ENCODE peak calls at places on chromosomes 16 and 17, in four cellular contexts. One of them, this sample, is unnamed.

GRCh38 chr16:79261461-79261860 is 339.1 kb downstream of the MAF start:
- DNase-seq in EH: no peak
- DNase-seq in mammary epithelial cell: no peak
- DNase-seq in stimulated activated CD4-positive, alpha-beta T cell treated with anti-CD3 and anti-CD28 coated beads, Interleukin-1b, Interleukin-23, amount 100 ng/mL, for 1 hour: no peak
- DNase-seq in this sample: peak

GRCh38 chr16:77059441-77059840 is 131.5 kb upstream of the MON1B start:
- DNase-seq in EH: no peak
- DNase-seq in mammary epithelial cell: no peak
- DNase-seq in stimulated activated CD4-positive, alpha-beta T cell treated with anti-CD3 and anti-CD28 coated beads, Interleukin-1b, Interleukin-23, amount 100 ng/mL, for 1 hour: no peak
- DNase-seq in this sample: peak

GRCh38 chr17:546456-546855 is 168.2 kb downstream of the VPS53 start:
- DNase-seq in EH: no peak
- DNase-seq in mammary epithelial cell: no peak
- DNase-seq in stimulated activated CD4-positive, alpha-beta T cell treated with anti-CD3 and anti-CD28 coated beads, Interleukin-1b, Interleukin-23, amount 100 ng/mL, for 1 hour: no peak
- DNase-seq in this sample: no peak

GRCh38 chr17:5815396-5815795 is 231.1 kb upstream of the NLRP1 start:
- DNase-seq in EH: no peak
- DNase-seq in mammary epithelial cell: no peak
- DNase-seq in stimulated activated CD4-positive, alpha-beta T cell treated with anti-CD3 and anti-CD28 coated beads, Interleukin-1b, Interleukin-23, amount 100 ng/mL, for 1 hour: no peak
- DNase-seq in this sample: no peak

GRCh38 chr17:1928976-1929375 is 96.2 kb downstream of the RTN4RL1 start:
- DNase-seq in EH: no peak
- DNase-seq in mammary epithelial cell: no peak
- DNase-seq in stimulated activated CD4-positive, alpha-beta T cell treated with anti-CD3 and anti-CD28 coated beads, Interleukin-1b, Interleukin-23, amount 100 ng/mL, for 1 hour: no peak
- DNase-seq in this sample: no peak

GRCh38 chr16:89304181-89304851 is 86.8 kb downstream of the ZNF778 start:
- DNase-seq in EH: no peak
- DNase-seq in mammary epithelial cell: no peak
- DNase-seq in stimulated activated CD4-positive, alpha-beta T cell treated with anti-CD3 and anti-CD28 coated beads, Interleukin-1b, Interleukin-23, amount 100 ng/mL, for 1 hour: no peak
- DNase-seq in this sample: no peak

GRCh38 chr16:47254771-47255170 is 111.0 kb upstream of the NETO2 start:
- DNase-seq in EH: no peak
- DNase-seq in mammary epithelial cell: no peak
- DNase-seq in stimulated activated CD4-positive, alpha-beta T cell treated with anti-CD3 and anti-CD28 coated beads, Interleukin-1b, Interleukin-23, amount 100 ng/mL, for 1 hour: no peak
- DNase-seq in this sample: no peak

GRCh38 chr16:54055864-54056263 is 230.7 kb downstream of the IRX3 start:
- DNase-seq in EH: peak
- DNase-seq in mammary epithelial cell: peak
- DNase-seq in stimulated activated CD4-positive, alpha-beta T cell treated with anti-CD3 and anti-CD28 coated beads, Interleukin-1b, Interleukin-23, amount 100 ng/mL, for 1 hour: no peak
- DNase-seq in this sample: no peak

GRCh38 chr16:3182608-3183444 is 5.2 kb upstream of the OR1F1 start:
- DNase-seq in EH: peak
- DNase-seq in mammary epithelial cell: peak
- DNase-seq in stimulated activated CD4-positive, alpha-beta T cell treated with anti-CD3 and anti-CD28 coated beads, Interleukin-1b, Interleukin-23, amount 100 ng/mL, for 1 hour: no peak
- DNase-seq in this sample: peak

GRCh38 chr17:74743755-74744154 is 4.7 kb upstream of the NHERF1 start:
- DNase-seq in EH: no peak
- DNase-seq in mammary epithelial cell: no peak
- DNase-seq in stimulated activated CD4-positive, alpha-beta T cell treated with anti-CD3 and anti-CD28 coated beads, Interleukin-1b, Interleukin-23, amount 100 ng/mL, for 1 hour: no peak
- DNase-seq in this sample: no peak

GRCh38 chr16:20327444-20328041 is at the start of gene GP2:
- DNase-seq in EH: no peak
- DNase-seq in mammary epithelial cell: no peak
- DNase-seq in stimulated activated CD4-positive, alpha-beta T cell treated with anti-CD3 and anti-CD28 coated beads, Interleukin-1b, Interleukin-23, amount 100 ng/mL, for 1 hour: no peak
- DNase-seq in this sample: no peak

GRCh38 chr16:55825115-55825728 is 7.7 kb downstream of the CES1 start:
- DNase-seq in EH: no peak
- DNase-seq in mammary epithelial cell: no peak
- DNase-seq in stimulated activated CD4-positive, alpha-beta T cell treated with anti-CD3 and anti-CD28 coated beads, Interleukin-1b, Interleukin-23, amount 100 ng/mL, for 1 hour: no peak
- DNase-seq in this sample: no peak

GRCh38 chr16:54679531-54679930 is 251.1 kb upstream of the IRX5 start:
- DNase-seq in EH: no peak
- DNase-seq in mammary epithelial cell: no peak
- DNase-seq in stimulated activated CD4-positive, alpha-beta T cell treated with anti-CD3 and anti-CD28 coated beads, Interleukin-1b, Interleukin-23, amount 100 ng/mL, for 1 hour: no peak
- DNase-seq in this sample: no peak

GRCh38 chr17:64004903-64005733 is 7.0 kb downstream of the PRR29 start:
- DNase-seq in EH: no peak
- DNase-seq in mammary epithelial cell: no peak
- DNase-seq in stimulated activated CD4-positive, alpha-beta T cell treated with anti-CD3 and anti-CD28 coated beads, Interleukin-1b, Interleukin-23, amount 100 ng/mL, for 1 hour: no peak
- DNase-seq in this sample: no peak

GRCh38 chr16:87636050-87636684 is 33.9 kb downstream of the JPH3 start:
- DNase-seq in EH: peak
- DNase-seq in mammary epithelial cell: peak
- DNase-seq in stimulated activated CD4-positive, alpha-beta T cell treated with anti-CD3 and anti-CD28 coated beads, Interleukin-1b, Interleukin-23, amount 100 ng/mL, for 1 hour: peak
- DNase-seq in this sample: peak

GRCh38 chr17:75005291-75005690 is 7.2 kb upstream of the MRPL58 start:
- DNase-seq in EH: no peak
- DNase-seq in mammary epithelial cell: no peak
- DNase-seq in stimulated activated CD4-positive, alpha-beta T cell treated with anti-CD3 and anti-CD28 coated beads, Interleukin-1b, Interleukin-23, amount 100 ng/mL, for 1 hour: no peak
- DNase-seq in this sample: no peak

GRCh38 chr16:21574372-21574771 is 25.0 kb upstream of the METTL9 start:
- DNase-seq in EH: no peak
- DNase-seq in mammary epithelial cell: no peak
- DNase-seq in stimulated activated CD4-positive, alpha-beta T cell treated with anti-CD3 and anti-CD28 coated beads, Interleukin-1b, Interleukin-23, amount 100 ng/mL, for 1 hour: no peak
- DNase-seq in this sample: no peak

GRCh38 chr16:29789775-29790182 is 772 bp upstream of the KIF22 start:
- DNase-seq in EH: no peak
- DNase-seq in mammary epithelial cell: no peak
- DNase-seq in stimulated activated CD4-positive, alpha-beta T cell treated with anti-CD3 and anti-CD28 coated beads, Interleukin-1b, Interleukin-23, amount 100 ng/mL, for 1 hour: no peak
- DNase-seq in this sample: no peak